ENCODE peak calls at places on chromosomes 2 and 18, in ten cellular contexts. O is T-helper 17 cell; V is left ventricle myocardium superior; Q is RWPE2; L is left lobe of liver; S is sciatic nerve; W is body of pancreas; H is GM12878; I is PC-3; G is activated T-helper 17 cell treated with anti-CD3 and anti-CD28 coated beads, Interleukin-2, amount 50 U/mL, for 72 hours. D is an unnamed sample.

GRCh38 chr2:246489-247145 is 17.2 kb downstream of the SH3YL1 start:
- ATAC-seq in W (peak), L (peak), H (peak), I (peak), O (peak), Q (peak), G (no peak), S (peak), V (no peak), D (no peak)

GRCh38 chr2:225182126-225182525 is 139.9 kb upstream of the DOCK10 start:
- ATAC-seq in Q (no peak), G (no peak), H (no peak), W (no peak), I (no peak), V (no peak), O (no peak), S (no peak), L (no peak), D (no peak)

GRCh38 chr2:223989206-223989859 is 32.1 kb downstream of the MRPL44 start:
- ATAC-seq in Q (no peak), V (no peak), S (no peak), L (peak), O (no peak), G (no peak), H (peak), I (peak), W (peak), D (no peak)

GRCh38 chr2:19901201-19901457 is 654 bp downstream of the TTC32 start:
- ATAC-seq in Q (peak), L (peak), W (peak), S (peak), I (peak), H (peak), O (peak), V (no peak), G (peak), D (no peak)

GRCh38 chr2:19362094-19362649 is 3.7 kb upstream of the OSR1 start:
- ATAC-seq in L (peak), W (no peak), G (no peak), S (no peak), V (no peak), H (peak), Q (no peak), O (peak), I (no peak), D (no peak)

GRCh38 chr2:99960724-99961566 is 181.4 kb downstream of the AFF3 start:
- ATAC-seq in V (peak), W (no peak), L (peak), O (no peak), Q (no peak), G (no peak), S (no peak), I (no peak), H (no peak), D (no peak)

GRCh38 chr2:27569398-27569797 is 13.4 kb upstream of the ZNF512 start:
- ATAC-seq in G (no peak), L (no peak), I (no peak), O (no peak), H (no peak), S (no peak), Q (no peak), V (no peak), W (no peak), D (no peak)

GRCh38 chr2:105521616-105522015 is 122.8 kb upstream of the FHL2 start:
- ATAC-seq in L (no peak), H (no peak), W (no peak), O (no peak), V (no peak), G (no peak), S (no peak), I (no peak), Q (no peak), D (no peak)

GRCh38 chr18:26711806-26712205 is 153.7 kb downstream of the AQP4 start:
- ATAC-seq in W (no peak), O (no peak), G (no peak), I (no peak), L (no peak), V (no peak), Q (no peak), S (no peak), H (no peak), D (no peak)

GRCh38 chr18:23711421-23711820 is 22.2 kb downstream of the LAMA3 start:
- ATAC-seq in G (no peak), O (no peak), V (no peak), S (no peak), Q (no peak), I (no peak), W (no peak), H (no peak), L (peak), D (no peak)

GRCh38 chr18:54713386-54713785 is 114.9 kb upstream of the RAB27B start:
- ATAC-seq in G (peak), W (no peak), Q (no peak), V (no peak), S (no peak), L (no peak), I (no peak), H (no peak), O (peak), D (no peak)

GRCh38 chr2:16675781-16676180 is 10.1 kb upstream of the CYRIA start:
- ATAC-seq in I (no peak), L (peak), Q (no peak), O (no peak), W (no peak), V (no peak), H (peak), S (no peak), G (no peak), D (no peak)

GRCh38 chr2:69796199-69796598 is 33.3 kb upstream of the GMCL1 start:
- ATAC-seq in I (no peak), H (no peak), O (no peak), S (no peak), Q (no peak), L (no peak), V (no peak), W (no peak), G (no peak), D (no peak)

GRCh38 chr2:226902041-226902972 is 66.5 kb downstream of the RHBDD1 start:
- ATAC-seq in I (no peak), V (no peak), G (peak), L (no peak), H (no peak), S (no peak), O (no peak), W (no peak), Q (no peak), D (no peak)

GRCh38 chr2:172586255-172586891 is 30.5 kb downstream of the PDK1 start:
- ATAC-seq in W (no peak), V (no peak), S (no peak), O (no peak), G (peak), I (no peak), L (no peak), Q (no peak), H (no peak), D (no peak)

GRCh38 chr2:219448099-219448775 is 13.6 kb downstream of the SPEG start:
- ATAC-seq in V (no peak), G (no peak), O (no peak), W (no peak), L (peak), I (no peak), H (no peak), S (no peak), Q (no peak), D (no peak)

GRCh38 chr18:42414756-42415454 is 459.9 kb downstream of the PIK3C3 start:
- ATAC-seq in G (no peak), S (peak), O (no peak), Q (peak), H (no peak), W (peak), V (peak), L (peak), I (no peak), D (peak)

GRCh38 chr2:74361327-74361726 is 18.1 kb upstream of the SLC4A5 start:
- ATAC-seq in O (no peak), I (no peak), G (no peak), Q (no peak), V (no peak), H (no peak), L (no peak), S (no peak), W (no peak), D (no peak)

GRCh38 chr2:7857904-7858303 is 824.0 kb upstream of the ID2 start:
- ATAC-seq in O (no peak), V (no peak), H (no peak), W (no peak), L (no peak), S (no peak), G (peak), I (no peak), Q (peak), D (no peak)

GRCh38 chr2:120287183-120288015 is 34.7 kb downstream of the RALB start:
- ATAC-seq in V (no peak), W (peak), G (peak), H (peak), L (no peak), O (peak), S (no peak), Q (peak), I (peak), D (no peak)

GRCh38 chr2:197010200-197011020 is 83.9 kb upstream of the PGAP1 start:
- ATAC-seq in I (no peak), H (no peak), G (no peak), O (no peak), Q (no peak), W (no peak), V (no peak), S (no peak), L (no peak), D (no peak)

GRCh38 chr2:75540994-75541393 is 19.7 kb downstream of the EVA1A start:
- ATAC-seq in G (no peak), Q (no peak), H (no peak), L (no peak), I (no peak), S (no peak), O (no peak), W (no peak), V (no peak), D (no peak)

GRCh38 chr2:127080226-127080940 is 26.6 kb downstream of the BIN1 start:
- ATAC-seq in L (no peak), W (no peak), Q (no peak), V (peak), I (no peak), S (no peak), O (peak), G (peak), H (peak), D (no peak)

GRCh38 chr18:10141559-10141958 is 227.7 kb downstream of the VAPA start:
- ATAC-seq in G (no peak), V (peak), H (no peak), O (no peak), Q (no peak), I (no peak), W (peak), L (no peak), S (no peak), D (no peak)

GRCh38 chr2:130837175-130837810 is 579 bp downstream of the ARHGEF4 start:
- ATAC-seq in H (peak), L (peak), W (peak), O (peak), I (peak), V (no peak), S (no peak), Q (peak), G (peak), D (no peak)

GRCh38 chr2:241871538-241872312 is 2.2 kb downstream of the RTP5 start:
- ATAC-seq in L (no peak), G (no peak), I (no peak), Q (no peak), S (peak), O (no peak), V (no peak), H (no peak), W (no peak), D (peak)

GRCh38 chr2:64931536-64932326 is 57.5 kb upstream of the SLC1A4 start:
- ATAC-seq in W (no peak), V (no peak), G (no peak), S (no peak), Q (no peak), H (peak), L (no peak), O (no peak), I (no peak), D (no peak)

GRCh38 chr2:12714391-12715221 is 2.1 kb upstream of the TRIB2 start:
- ATAC-seq in W (peak), Q (peak), O (no peak), S (peak), H (no peak), I (peak), V (no peak), L (no peak), G (no peak), D (no peak)

GRCh38 chr18:78642561-78643398 is 336.8 kb upstream of the SALL3 start:
- ATAC-seq in W (no peak), G (no peak), L (no peak), O (peak), Q (no peak), I (no peak), S (no peak), V (no peak), H (no peak), D (no peak)

GRCh38 chr2:43944915-43945314 is 50.9 kb downstream of the LRPPRC start:
- ATAC-seq in S (no peak), I (peak), V (no peak), Q (no peak), W (no peak), H (no peak), G (no peak), O (no peak), L (no peak), D (no peak)

GRCh38 chr18:80170395-80171094 is 61.5 kb downstream of the ADNP2 start:
- ATAC-seq in G (no peak), V (no peak), H (peak), W (no peak), L (no peak), O (no peak), Q (no peak), S (peak), I (no peak), D (no peak)

GRCh38 chr2:106011993-106012392 is 182.1 kb downstream of the UXS1 start:
- ATAC-seq in L (no peak), I (no peak), G (no peak), W (no peak), S (no peak), V (no peak), O (no peak), Q (no peak), H (no peak), D (no peak)

D was measured in gastroesophageal sphincter.